ENCODE peak calls at places on chromosomes 6 and 20, in ten cellular contexts. L is tibial nerve; D is HL-60; C is A549; I is mammary epithelial cell; O is RWPE1; X is CD4-positive, alpha-beta T cell; K is psoas muscle; U is H9; N is uterus. Y is an unnamed sample.

GRCh38 chr6:170291271-170292110 is 613 bp upstream of the DLL1 start:
- DNase-seq in X (peak; percentile 23), U (peak; percentile 92), L (peak; percentile 51), I (peak; percentile 60), K (peak; percentile 69), D (no peak), N (peak; percentile 66), C (no peak), O (no peak), Y (peak; percentile 46)

GRCh38 chr6:156189714-156190113 is 587.5 kb upstream of the ARID1B start:
- DNase-seq in C (no peak), D (no peak), I (no peak), L (no peak), U (no peak), K (no peak), X (no peak), N (no peak), O (no peak), Y (no peak)

GRCh38 chr6:133184798-133185380 is 56.3 kb upstream of the EYA4 start:
- DNase-seq in X (no peak), O (peak; percentile 7), L (no peak), I (no peak), U (no peak), N (no peak), C (peak; percentile 23), D (no peak), K (no peak), Y (no peak)

GRCh38 chr6:142378138-142378875 is 76.5 kb downstream of the ADGRG6 start:
- DNase-seq in K (no peak), U (no peak), D (no peak), I (peak; percentile 45), L (no peak), C (peak; percentile 83), X (no peak), O (peak; percentile 29), N (no peak), Y (no peak)

GRCh38 chr6:135147637-135148592 is 33.2 kb upstream of the MYB start:
- DNase-seq in N (no peak), I (no peak), X (no peak), L (no peak), U (no peak), C (no peak), D (no peak), O (no peak), K (no peak), Y (no peak)

GRCh38 chr6:149867876-149868640 is 3.9 kb upstream of the LRP11 start:
- DNase-seq in U (peak; percentile 84), I (peak; percentile 77), L (no peak), K (no peak), D (no peak), C (no peak), X (no peak), N (no peak), O (no peak), Y (no peak)

GRCh38 chr6:53712078-53712477 is 46.5 kb upstream of the KLHL31 start:
- DNase-seq in C (no peak), U (no peak), X (no peak), L (no peak), D (no peak), K (no peak), O (no peak), I (no peak), N (no peak), Y (no peak)

GRCh38 chr6:82645536-82646230 is 282.1 kb downstream of the TPBG start:
- DNase-seq in I (no peak), U (no peak), O (no peak), C (no peak), K (no peak), N (no peak), X (no peak), D (no peak), L (no peak), Y (no peak)

GRCh38 chr20:34010405-34010895 is 16.7 kb downstream of the RALY start:
- DNase-seq in X (no peak), I (no peak), O (no peak), K (no peak), N (no peak), C (no peak), L (no peak), U (peak; percentile 51), D (no peak), Y (no peak)

GRCh38 chr6:23952214-23952613 is 173.8 kb upstream of the NRSN1 start:
- DNase-seq in X (no peak), U (no peak), N (no peak), L (no peak), K (no peak), O (no peak), D (no peak), C (no peak), I (no peak), Y (no peak)
- H3K27ac ChIP-seq in X (no peak overlapping the region), U (no peak overlapping the region), N (no peak overlapping the region), L (no peak overlapping the region), K (no peak overlapping the region), O (no peak overlapping the region), D (no peak overlapping the region), C (no peak overlapping the region), I (no peak overlapping the region), Y (no peak overlapping the region)

GRCh38 chr20:38872036-38872435 is 54.2 kb upstream of the FAM83D start:
- DNase-seq in X (no peak), U (no peak), N (no peak), I (no peak), C (peak; percentile 38), O (no peak), D (no peak), L (no peak), K (no peak), Y (no peak)

GRCh38 chr20:38872491-38873049 is 53.6 kb upstream of the FAM83D start:
- DNase-seq in I (no peak), D (no peak), U (no peak), X (no peak), N (no peak), O (no peak), L (no peak), K (no peak), C (no peak), Y (no peak)

GRCh38 chr20:38873050-38873581 is 53.1 kb upstream of the FAM83D start:
- DNase-seq in U (no peak), K (no peak), O (no peak), C (no peak), I (no peak), L (no peak), D (no peak), X (peak; percentile 58), N (no peak), Y (peak; percentile 71)

GRCh38 chr20:38875170-38875993 is 50.8 kb upstream of the FAM83D start:
- DNase-seq in C (no peak), U (no peak), L (no peak), N (peak; percentile 42), D (no peak), K (no peak), O (no peak), I (no peak), X (peak; percentile 60), Y (peak; percentile 78)

DNA sequence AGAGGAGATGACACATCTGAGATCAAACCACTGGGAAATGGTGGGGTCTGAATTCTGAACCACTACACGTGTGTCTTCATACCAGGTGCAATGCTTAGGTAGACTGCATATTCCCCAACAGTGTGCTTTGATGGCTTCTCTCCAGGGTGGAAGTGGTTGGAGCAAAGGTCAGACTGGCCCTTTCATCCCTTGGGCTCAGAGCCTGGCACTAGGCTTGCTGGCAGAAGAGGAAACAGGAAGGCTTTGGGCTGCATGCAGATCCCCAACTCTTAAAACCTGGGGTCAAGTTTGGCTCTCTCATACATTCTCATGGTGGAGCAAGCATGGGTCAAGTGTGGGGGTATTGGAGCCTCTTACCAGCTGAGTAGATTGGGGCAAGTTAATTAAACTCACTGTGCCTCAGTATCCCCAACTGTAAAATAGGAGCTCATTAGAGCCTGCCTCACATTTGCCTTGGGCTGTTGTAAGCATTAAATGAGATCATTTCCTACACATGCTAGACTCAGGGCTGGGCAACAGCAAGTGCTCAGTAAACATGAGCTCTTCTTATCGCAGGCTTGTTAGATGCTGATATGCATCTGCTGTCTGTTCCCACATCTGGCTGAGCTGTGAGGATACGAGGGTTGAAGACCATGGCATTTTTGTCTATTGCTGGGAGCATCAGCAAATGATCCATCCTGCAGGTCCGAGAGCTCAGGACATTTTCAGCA is 51.6 kb upstream of the FAM83D start:
- DNase-seq in X (no peak), D (no peak), U (no peak), N (no peak), I (no peak), K (no peak), L (no peak), C (no peak), O (no peak), Y (peak; percentile 54)
- H3K27ac ChIP-seq in X (peak overlapping the region; percentile 89), D (no peak overlapping the region), U (no peak overlapping the region), N (peak overlapping the region; percentile 54), I (no peak overlapping the region), K (peak overlapping the region; percentile 9), L (no peak overlapping the region), C (no peak overlapping the region), O (no peak overlapping the region), Y (peak overlapping the region; percentile 75)

DNA sequence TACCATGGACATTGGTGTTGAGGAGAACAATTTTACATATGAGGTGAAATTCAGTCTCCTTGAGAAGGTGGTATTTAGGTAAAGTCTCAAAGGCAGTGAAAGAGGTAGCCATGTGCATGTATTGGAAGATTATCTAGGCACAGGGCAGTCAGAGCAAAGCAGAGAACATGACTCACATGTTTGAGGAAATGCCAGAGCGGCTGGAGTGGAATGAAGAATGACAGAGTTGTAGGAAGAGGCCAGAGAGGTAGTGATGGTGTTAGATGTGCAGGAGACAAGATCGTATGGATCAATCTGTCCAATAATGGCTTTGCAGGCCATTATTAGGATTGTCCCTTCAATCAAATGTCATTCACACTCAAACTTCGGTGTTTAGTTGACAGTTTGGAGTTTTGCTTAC is 449.4 kb upstream of the PTCHD4 start:
- DNase-seq in C (no peak), K (no peak), I (peak; percentile 62), O (peak; percentile 15), D (no peak), X (no peak), N (no peak), U (no peak), L (no peak), Y (no peak)
- H3K27ac ChIP-seq in C (no peak overlapping the region), K (no peak overlapping the region), I (no peak overlapping the region), O (no peak overlapping the region), D (no peak overlapping the region), X (no peak overlapping the region), N (no peak overlapping the region), U (no peak overlapping the region), L (no peak overlapping the region), Y (no peak overlapping the region)

GRCh38 chr20:43765933-43766332 is 39.1 kb upstream of the GTSF1L start:
- DNase-seq in N (no peak), L (no peak), D (no peak), U (no peak), I (no peak), X (no peak), C (no peak), O (no peak), K (no peak), Y (no peak)
- H3K27ac ChIP-seq in N (no peak overlapping the region), L (no peak overlapping the region), D (no peak overlapping the region), U (no peak overlapping the region), I (no peak overlapping the region), X (no peak overlapping the region), C (no peak overlapping the region), O (no peak overlapping the region), K (no peak overlapping the region), Y (no peak overlapping the region)

GRCh38 chr6:98041921-98042320 is 758.9 kb upstream of the MMS22L start:
- DNase-seq in L (no peak), U (no peak), O (no peak), X (no peak), K (no peak), D (no peak), N (no peak), C (no peak), I (no peak), Y (no peak)
- H3K27ac ChIP-seq in L (no peak overlapping the region), U (peak overlapping the region; percentile 85), O (no peak overlapping the region), X (no peak overlapping the region), K (no peak overlapping the region), D (no peak overlapping the region), N (no peak overlapping the region), C (no peak overlapping the region), I (no peak overlapping the region), Y (no peak overlapping the region)